ENCODE peak calls at places on chromosomes 6 and 20, in eight cellular contexts. Z is omental fat pad; L is HS-5; V is HEK293T; D is stimulated activated CD4-positive, alpha-beta T cell treated with anti-CD3 and anti-CD28 coated beads, Interleukin-2, amount 100 ng/mL, for 48 hours; I is Right ventricle myocardium inferior; H is mucosa of gallbladder; Y is progenitor cell of endocrine pancreas. T is an unnamed sample.

GRCh38 chr6:97586344-97586743 is 303.3 kb upstream of the MMS22L start:
- DNase-seq in V (peak; percentile 17), Z (no peak), D (no peak), H (no peak), I (no peak), L (no peak), Y (no peak), T (no peak)

GRCh38 chr20:35238170-35238569 is 11.7 kb downstream of the MMP24 start:
- DNase-seq in H (no peak), D (no peak), Z (no peak), V (no peak), I (no peak), Y (no peak), L (no peak), T (no peak)

GRCh38 chr6:44059359-44060342 is 67.6 kb downstream of the MRPL14 start:
- DNase-seq in H (peak; percentile 47), Z (no peak), D (no peak), I (peak; percentile 76), V (no peak), L (no peak), Y (no peak), T (no peak)

GRCh38 chr6:133340557-133340956 is 99.4 kb downstream of the EYA4 start:
- DNase-seq in V (peak; percentile 41), D (no peak), H (no peak), I (no peak), L (no peak), Z (no peak), Y (no peak), T (no peak)

GRCh38 chr20:49858076-49858565 is 45.5 kb downstream of the SLC9A8 start:
- DNase-seq in Y (no peak), V (no peak), L (no peak), D (no peak), Z (no peak), H (no peak), I (no peak), T (no peak)

GRCh38 chr20:50338479-50339195 is 148.0 kb downstream of the CEBPB start:
- DNase-seq in Z (no peak), H (no peak), D (peak; percentile 65), L (no peak), V (no peak), Y (no peak), I (no peak), T (peak; percentile 14)

GRCh38 chr6:46014054-46014453 is 1.6 kb downstream of the CLIC5 start:
- DNase-seq in D (no peak), Y (no peak), V (no peak), Z (no peak), H (no peak), L (no peak), I (no peak), T (no peak)

GRCh38 chr20:18066421-18067333 is 9.0 kb upstream of the OVOL2 start:
- DNase-seq in H (no peak), Y (no peak), D (no peak), V (no peak), Z (no peak), L (no peak), I (no peak), T (no peak)

GRCh38 chr20:19758888-19759331 is 852 bp downstream of the RIN2 start:
- DNase-seq in D (no peak), H (no peak), V (peak; percentile 56), Z (no peak), Y (peak; percentile 59), L (no peak), I (peak; percentile 91), T (no peak)

GRCh38 chr20:44642203-44643153 is 9.0 kb downstream of the ADA start:
- DNase-seq in I (peak; percentile 86), H (peak; percentile 40), V (peak; percentile 44), L (peak; percentile 25), Z (peak; percentile 48), D (no peak), Y (no peak), T (peak; percentile 32)

GRCh38 chr6:161292145-161292544 is 18.3 kb upstream of the AGPAT4 start:
- DNase-seq in I (no peak), D (no peak), Y (no peak), V (no peak), L (no peak), H (no peak), Z (no peak), T (no peak)

GRCh38 chr6:169263836-169264608 is 10.4 kb upstream of the THBS2 start:
- DNase-seq in Z (no peak), Y (no peak), H (no peak), D (no peak), V (no peak), I (no peak), L (no peak), T (no peak)

GRCh38 chr20:61926796-61927192 is 138.9 kb downstream of the TAF4 start:
- DNase-seq in H (no peak), D (no peak), L (no peak), Z (no peak), V (no peak), I (no peak), Y (no peak), T (no peak)

GRCh38 chr20:62723351-62723750 is 14.7 kb downstream of the NTSR1 start:
- DNase-seq in H (no peak), I (peak; percentile 52), Z (no peak), Y (no peak), L (no peak), V (no peak), D (no peak), T (no peak)

GRCh38 chr6:167079853-167080297 is 43.0 kb upstream of the CCR6 start:
- DNase-seq in Y (no peak), V (no peak), Z (no peak), I (no peak), D (peak; percentile 55), H (no peak), L (no peak), T (no peak)

GRCh38 chr6:133170602-133171001 is 70.6 kb upstream of the EYA4 start:
- DNase-seq in H (no peak), D (no peak), L (no peak), I (no peak), Z (no peak), Y (no peak), V (no peak), T (no peak)

GRCh38 chr6:24858154-24858801 is 59.6 kb upstream of the ARMH2 start:
- DNase-seq in I (no peak), H (no peak), D (no peak), Z (no peak), V (no peak), Y (no peak), L (peak; percentile 35), T (peak; percentile 32)